ENCODE peak calls at places on chromosomes 2 and 18, in ten cellular contexts. L is GM23248; Q is adrenal gland; G is CD8-positive, alpha-beta memory T cell; R is tibial nerve; M is upper lobe of right lung; Z is uterus; H is A549; O is neural progenitor cell; S is OCI-LY7. W is an unnamed sample.

GRCh38 chr2:212052412-212053159 is 486.0 kb downstream of the ERBB4 start:
- DNase-seq in L (no peak), Q (no peak), G (no peak), R (no peak), M (no peak), Z (no peak), H (no peak), O (no peak), S (no peak), W (no peak)

GRCh38 chr2:144456680-144457079 is 63.2 kb downstream of the ZEB2 start:
- DNase-seq in L (peak), Q (peak), G (no peak), R (peak), M (no peak), Z (no peak), H (peak), O (no peak), S (no peak), W (peak)

GRCh38 chr2:118190365-118190916 is 102.2 kb downstream of the INSIG2 start:
- DNase-seq in L (peak), Q (no peak), G (no peak), R (no peak), M (no peak), Z (no peak), H (no peak), O (no peak), S (no peak), W (no peak)

GRCh38 chr2:54482725-54483124 is 26.6 kb downstream of the SPTBN1 start:
- DNase-seq in L (peak), Q (peak), G (no peak), R (no peak), M (no peak), Z (peak), H (no peak), O (peak), S (no peak), W (peak)

GRCh38 chr2:73297151-73297559 is 3.8 kb upstream of the EGR4 start:
- DNase-seq in L (peak), Q (no peak), G (no peak), R (no peak), M (no peak), Z (no peak), H (no peak), O (no peak), S (no peak), W (no peak)

GRCh38 chr2:162885281-162886070 is 46.9 kb upstream of the KCNH7 start:
- DNase-seq in L (no peak), Q (no peak), G (no peak), R (no peak), M (no peak), Z (no peak), H (no peak), O (no peak), S (no peak), W (no peak)

GRCh38 chr2:70173520-70173919 is 17.3 kb downstream of the C2orf42 start:
- DNase-seq in L (peak), Q (peak), G (no peak), R (no peak), M (peak), Z (no peak), H (no peak), O (no peak), S (no peak), W (no peak)

GRCh38 chr2:115075800-115076199 is 633.4 kb downstream of the DPP10 start:
- DNase-seq in L (no peak), Q (no peak), G (no peak), R (no peak), M (no peak), Z (no peak), H (no peak), O (no peak), S (no peak), W (no peak)

GRCh38 chr2:167212054-167212648 is 323.9 kb downstream of the XIRP2 start:
- DNase-seq in L (peak), Q (peak), G (no peak), R (peak), M (no peak), Z (no peak), H (peak), O (peak), S (peak), W (no peak)

GRCh38 chr18:55861266-55861665 is 273.3 kb upstream of the TCF4 start:
- DNase-seq in L (peak), Q (peak), G (no peak), R (no peak), M (no peak), Z (no peak), H (no peak), O (peak), S (no peak), W (no peak)

GRCh38 chr2:221608442-221608841 is 36.3 kb upstream of the EPHA4 start:
- DNase-seq in L (no peak), Q (no peak), G (no peak), R (no peak), M (no peak), Z (no peak), H (no peak), O (no peak), S (no peak), W (no peak)

GRCh38 chr2:26344581-26345283 is 1.2 kb upstream of the SELENOI start:
- DNase-seq in L (peak), Q (peak), G (no peak), R (no peak), M (no peak), Z (peak), H (no peak), O (peak), S (no peak), W (no peak)

DNA sequence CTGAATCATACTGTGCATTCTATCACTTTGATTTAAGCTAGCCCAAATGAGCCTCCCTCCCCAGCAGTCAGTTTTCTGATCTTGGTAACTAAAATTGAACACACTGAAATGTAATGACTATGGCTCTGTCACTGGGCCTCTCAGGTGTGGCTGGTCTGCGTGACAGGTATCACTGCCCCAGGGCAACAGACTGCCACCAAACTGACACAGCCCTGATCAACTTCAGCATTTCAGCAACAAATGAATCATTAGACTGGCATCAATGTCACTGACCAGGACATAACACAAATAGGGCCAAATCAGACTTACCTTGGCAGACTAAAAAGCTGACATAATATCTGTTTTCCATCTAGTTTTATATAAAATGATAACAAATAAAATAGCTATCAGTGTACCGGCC is 290.8 kb upstream of the CHAC2 start:
- DNase-seq in L (no peak), Q (no peak), G (no peak), R (no peak), M (no peak), Z (no peak), H (no peak), O (no peak), S (no peak), W (no peak)
- H3K27ac ChIP-seq in L (no peak), Q (no peak), G (no peak), R (no peak), M (no peak), Z (no peak), H (peak), O (no peak), S (no peak), W (no peak)

GRCh38 chr2:71276311-71277158 is 49.6 kb upstream of the PAIP2B start:
- DNase-seq in L (peak), Q (peak), G (peak), R (peak), M (peak), Z (peak), H (peak), O (peak), S (peak), W (peak)

GRCh38 chr2:71275939-71276310 is 49.0 kb upstream of the PAIP2B start:
- DNase-seq in L (no peak), Q (no peak), G (no peak), R (no peak), M (no peak), Z (no peak), H (no peak), O (no peak), S (no peak), W (no peak)

GRCh38 chr2:71277536-71278103 is 50.7 kb upstream of the PAIP2B start:
- DNase-seq in L (peak), Q (peak), G (no peak), R (peak), M (peak), Z (no peak), H (peak), O (peak), S (peak), W (peak)

GRCh38 chr2:71281950-71282349 is 49.6 kb upstream of the ZNF638 start:
- DNase-seq in L (peak), Q (no peak), G (no peak), R (no peak), M (no peak), Z (no peak), H (no peak), O (no peak), S (no peak), W (no peak)

DNA sequence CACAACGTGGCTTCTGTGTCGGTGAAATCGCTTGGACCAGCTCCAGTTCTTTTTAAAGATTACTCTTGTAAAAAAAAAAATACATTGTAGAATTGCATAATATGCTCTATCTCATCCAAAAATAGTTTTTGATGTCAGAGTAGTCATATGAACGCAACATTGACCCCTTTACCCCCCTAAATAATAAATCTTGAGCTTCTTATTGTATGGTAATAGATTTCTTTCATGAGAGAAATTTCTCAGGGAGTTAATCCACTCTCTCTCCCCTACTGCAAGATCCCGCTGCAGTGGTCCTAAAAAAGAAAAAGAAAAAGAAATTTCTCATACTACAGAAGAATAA is 50.2 kb upstream of the PAIP2B start:
- DNase-seq in L (no peak), Q (no peak), G (no peak), R (no peak), M (no peak), Z (no peak), H (no peak), O (no peak), S (no peak), W (no peak)
- H3K27ac ChIP-seq in L (no peak), Q (no peak), G (no peak), R (peak), M (no peak), Z (peak), H (peak), O (no peak), S (no peak), W (peak)

GRCh38 chr18:79495591-79496071 is 99.9 kb downstream of the NFATC1 start:
- DNase-seq in L (no peak), Q (no peak), G (peak), R (no peak), M (peak), Z (no peak), H (no peak), O (no peak), S (no peak), W (peak)

GRCh38 chr18:79496978-79497637 is 101.4 kb downstream of the NFATC1 start:
- DNase-seq in L (peak), Q (peak), G (peak), R (peak), M (peak), Z (peak), H (no peak), O (no peak), S (no peak), W (no peak)

GRCh38 chr18:79496237-79496977 is 100.7 kb downstream of the NFATC1 start:
- DNase-seq in L (no peak), Q (peak), G (peak), R (no peak), M (peak), Z (no peak), H (no peak), O (no peak), S (no peak), W (no peak)

GRCh38 chr18:79498662-79499061 is 102.9 kb downstream of the NFATC1 start:
- DNase-seq in L (no peak), Q (no peak), G (peak), R (no peak), M (no peak), Z (no peak), H (no peak), O (no peak), S (no peak), W (no peak)

DNA sequence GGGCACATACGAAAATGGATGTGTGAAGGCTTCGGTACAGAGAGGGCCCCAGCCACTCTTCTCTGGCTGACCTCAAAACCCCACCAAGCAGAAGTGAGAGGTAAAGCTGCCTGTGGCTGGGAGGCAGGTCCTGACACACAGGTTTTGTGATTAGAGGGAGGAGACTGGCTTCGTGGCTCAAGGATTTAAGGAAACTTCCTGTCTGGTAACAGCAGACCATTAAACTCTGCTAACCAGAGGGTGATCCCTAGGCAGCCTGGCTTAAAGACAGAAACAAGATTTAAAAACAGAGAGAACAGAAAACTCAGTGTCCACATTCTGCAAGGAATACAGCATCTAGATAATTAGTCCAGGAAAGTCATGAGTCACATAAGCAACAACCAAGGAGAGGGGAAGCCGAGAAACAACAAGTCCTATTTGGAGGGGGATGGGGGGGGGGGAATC is 101.9 kb downstream of the NFATC1 start:
- DNase-seq in L (no peak), Q (no peak), G (no peak), R (no peak), M (no peak), Z (no peak), H (no peak), O (no peak), S (no peak), W (no peak)
- H3K27ac ChIP-seq in L (no peak), Q (no peak), G (no peak), R (no peak), M (no peak), Z (peak), H (no peak), O (no peak), S (no peak), W (no peak)

GRCh38 chr2:98806266-98806697 is 75.3 kb upstream of the MGAT4A start:
- DNase-seq in L (peak), Q (peak), G (no peak), R (no peak), M (peak), Z (no peak), H (no peak), O (no peak), S (no peak), W (no peak)
- H3K27ac ChIP-seq in L (no peak), Q (no peak), G (no peak), R (peak), M (peak), Z (no peak), H (no peak), O (no peak), S (no peak), W (peak)